ENCODE peak calls at places on chromosome 22, in ten cellular contexts. Q, Z, G, B, S, O, I, F, D and E are unnamed samples. For H3K4me1, the result is how much of the 10 kb centered on the place peaks cover.

GRCh38 chr22:25368271-25368670 is 148.8 kb downstream of the CRYBB2 start:
- DNase-seq in O (no peak), S (no peak), F (no peak), D (no peak), B (peak), G (peak), I (no peak), Z (no peak), Q (peak), E (no peak)

GRCh38 chr22:31561238-31561887 is 65.0 kb downstream of the SFI1 start:
- DNase-seq in G (peak), Z (peak), B (peak), O (peak), D (peak), I (peak), S (peak), Q (peak), F (peak), E (peak)

GRCh38 chr22:33871935-33872334 is 48.3 kb downstream of the LARGE1 start:
- DNase-seq in O (no peak), D (no peak), G (no peak), Q (no peak), B (peak), Z (peak), I (no peak), S (no peak), F (no peak), E (no peak)

GRCh38 chr22:48182036-48182435 is 1419.6 kb downstream of the TBC1D22A start:
- DNase-seq in B (no peak), G (no peak), D (no peak), F (no peak), O (no peak), Z (no peak), I (no peak), Q (no peak), S (no peak), E (no peak)

GRCh38 chr22:32579533-32580220 is 105.1 kb downstream of the FBXO7 start:
- DNase-seq in Q (no peak), G (peak), O (peak), B (no peak), Z (no peak), I (no peak), F (no peak), S (no peak), D (no peak), E (no peak)

GRCh38 chr22:43446881-43447280 is 35.1 kb downstream of the MPPED1 start:
- DNase-seq in F (no peak), I (no peak), Z (no peak), Q (no peak), O (no peak), G (no peak), B (peak), S (no peak), D (no peak), E (no peak)

GRCh38 chr22:47357086-47357485 is 594.6 kb downstream of the TBC1D22A start:
- DNase-seq in I (no peak), B (no peak), Q (no peak), O (no peak), S (no peak), G (no peak), Z (no peak), F (no peak), D (no peak), E (no peak)

GRCh38 chr22:32208681-32209080 is 3.8 kb upstream of the RFPL2 start:
- DNase-seq in Q (no peak), B (no peak), D (no peak), O (no peak), I (no peak), Z (no peak), S (no peak), F (no peak), G (no peak), E (no peak)

GRCh38 chr22:35400335-35400680 is 368 bp downstream of the MCM5 start:
- DNase-seq in I (peak), F (no peak), O (no peak), B (no peak), Z (no peak), Q (no peak), S (peak), D (no peak), G (no peak), E (no peak)

GRCh38 chr22:41563051-41563711 is 2.4 kb downstream of the CSDC2 start:
- DNase-seq in O (no peak), S (no peak), D (no peak), Q (no peak), G (peak), F (no peak), B (peak), I (no peak), Z (peak), E (peak)

GRCh38 chr22:18970180-18970947 is 34.3 kb upstream of the PRODH start:
- DNase-seq in F (peak), Q (no peak), D (no peak), B (peak), Z (no peak), G (no peak), O (no peak), S (peak), I (peak), E (no peak)

GRCh38 chr22:25488244-25489020 is 76.0 kb upstream of the GRK3 start:
- DNase-seq in G (peak), O (peak), Z (no peak), F (no peak), Q (peak), S (no peak), D (no peak), B (peak), I (peak), E (peak)

GRCh38 chr22:41302016-41302767 is 867 bp downstream of the ZC3H7B start:
- DNase-seq in D (peak), F (no peak), G (no peak), B (no peak), O (no peak), Q (no peak), S (peak), I (no peak), Z (no peak), E (peak)

GRCh38 chr22:25704701-25705100 is 37.3 kb upstream of the MYO18B start:
- DNase-seq in Z (no peak), D (no peak), F (no peak), G (no peak), B (no peak), I (no peak), O (no peak), Q (no peak), S (no peak), E (no peak)

GRCh38 chr22:24200616-24201212 is 19.4 kb downstream of the SUSD2 start:
- DNase-seq in G (peak), B (peak), D (no peak), I (no peak), Z (no peak), S (no peak), Q (no peak), F (peak), O (no peak), E (no peak)

GRCh38 chr22:29704528-29705285 is 15.1 kb upstream of the CABP7 start:
- DNase-seq in G (peak), Q (peak), D (no peak), I (no peak), S (no peak), B (peak), Z (no peak), F (no peak), O (no peak), E (no peak)

GRCh38 chr22:37018815-37019308 is 385 bp downstream of the TST start:
- DNase-seq in Q (peak), D (no peak), F (peak), I (peak), Z (peak), O (peak), B (peak), S (peak), G (peak), E (peak)

GRCh38 chr22:24954114-24954463 is 1.6 kb downstream of the KIAA1671 start:
- DNase-seq in D (no peak), O (no peak), I (no peak), B (no peak), Z (no peak), F (peak), Q (no peak), S (peak), G (no peak), E (no peak)

GRCh38 chr22:44201556-44202129 is 20.9 kb downstream of the PARVG start:
- DNase-seq in F (no peak), Z (no peak), S (no peak), D (no peak), Q (no peak), O (no peak), I (no peak), B (no peak), G (no peak), E (peak)

GRCh38 chr22:41380993-41381328 is 781 bp upstream of the TEF start:
- DNase-seq in Q (peak), O (no peak), D (no peak), I (peak), F (peak), G (peak), Z (peak), S (no peak), B (peak), E (peak)

GRCh38 chr22:35337932-35338331 is 38.2 kb downstream of the TOM1 start:
- DNase-seq in F (no peak), D (no peak), S (no peak), Q (no peak), B (no peak), O (no peak), I (no peak), Z (no peak), G (no peak), E (no peak)

GRCh38 chr22:49544286-49544685 is 283.4 kb downstream of the BRD1 start:
- DNase-seq in B (no peak), Q (no peak), O (no peak), I (no peak), D (no peak), S (no peak), G (no peak), Z (no peak), F (no peak), E (no peak)

GRCh38 chr22:42156121-42156520 is 25.5 kb upstream of the CYP2D6 start:
- DNase-seq in S (no peak), Q (no peak), B (no peak), Z (no peak), F (no peak), D (no peak), G (no peak), O (peak), I (no peak), E (no peak)

GRCh38 chr22:31212783-31213626 is 907 bp downstream of the LIMK2 start:
- DNase-seq in S (peak), G (no peak), Q (peak), F (no peak), I (no peak), D (no peak), O (no peak), B (no peak), Z (no peak), E (no peak)

GRCh38 chr22:30968015-30968923 is at the start of gene MORC2:
- DNase-seq in D (no peak), O (peak), Z (no peak), F (peak), Q (peak), I (peak), S (no peak), B (peak), G (no peak), E (peak)

GRCh38 chr22:20242393-20243175 is 25.5 kb downstream of the RTN4R start:
- DNase-seq in Z (no peak), Q (no peak), O (no peak), D (peak), I (no peak), F (no peak), S (no peak), G (no peak), B (no peak), E (no peak)

GRCh38 chr22:22977479-22978200 is 90.0 kb downstream of the IGLL5 start:
- DNase-seq in Q (no peak), D (no peak), O (no peak), I (no peak), G (no peak), Z (no peak), F (no peak), B (no peak), S (no peak), E (no peak)

GRCh38 chr22:22974156-22974555 is 86.5 kb downstream of the IGLL5 start:
- DNase-seq in B (no peak), O (no peak), Q (no peak), I (no peak), G (no peak), F (no peak), Z (no peak), S (no peak), D (no peak), E (no peak)

GRCh38 chr22:22974795-22975580 is 87.4 kb downstream of the IGLL5 start:
- DNase-seq in Z (no peak), B (no peak), G (no peak), O (no peak), I (no peak), Q (no peak), D (no peak), F (no peak), S (no peak), E (no peak)

GRCh38 chr22:22976033-22976922 is 88.7 kb downstream of the IGLL5 start:
- DNase-seq in G (no peak), Q (no peak), S (no peak), I (no peak), D (no peak), Z (no peak), B (no peak), F (no peak), O (no peak), E (no peak)

GRCh38 chr22:22973336-22973735 is 85.7 kb downstream of the IGLL5 start:
- DNase-seq in B (no peak), I (no peak), S (no peak), G (no peak), Q (no peak), F (no peak), D (no peak), O (no peak), Z (no peak), E (no peak)
- H3K4me1 ChIP-seq in B (under half), I (under half), S (under half), G (under half), Q (under half), F (under half), D (under half), O (under half), Z (under half), E (under half)

GRCh38 chr22:46293591-46294260 is 2.9 kb upstream of the GTSE1 start:
- DNase-seq in B (no peak), S (no peak), F (no peak), G (peak), D (no peak), Q (no peak), Z (peak), I (no peak), O (no peak), E (peak)
- H3K4me1 ChIP-seq in B (under half), S (under half), F (under half), G (under half), D (under half), Q (under half), Z (under half), I (under half), O (under half), E (under half)

DNA sequence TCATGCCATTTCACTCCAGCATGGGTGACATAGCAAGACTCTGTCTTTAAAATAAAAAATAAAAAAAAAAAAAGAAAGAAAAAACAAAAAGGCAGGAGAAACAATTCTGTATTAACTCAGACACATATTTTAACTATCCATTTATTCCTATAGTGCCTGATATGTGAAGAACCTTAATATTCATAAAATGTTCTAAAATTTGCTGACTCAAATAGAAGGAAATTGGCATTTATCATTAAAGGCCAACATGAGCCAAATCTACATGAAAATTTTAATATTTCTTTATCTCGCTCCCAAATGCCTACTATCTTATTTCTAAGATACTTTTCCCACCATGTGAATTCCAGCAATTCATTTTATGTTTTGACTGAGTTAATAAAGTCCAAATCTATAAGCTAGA is 18.9 kb downstream of the PITPNB start:
- DNase-seq in S (no peak), O (no peak), B (no peak), Q (no peak), G (no peak), D (no peak), F (no peak), Z (no peak), I (no peak), E (no peak)
- H3K4me1 ChIP-seq in S (under half), O (under half), B (under half), Q (under half), G (under half), D (under half), F (under half), Z (under half), I (under half), E (under half)

GRCh38 chr22:17777717-17778044 is 3.4 kb upstream of the BID start:
- DNase-seq in F (no peak), Z (no peak), B (no peak), Q (no peak), O (no peak), S (no peak), I (no peak), D (no peak), G (no peak), E (no peak)

GRCh38 chr22:17777005-17777716 is 2.9 kb upstream of the BID start:
- DNase-seq in Q (no peak), B (no peak), Z (no peak), D (peak), G (no peak), F (no peak), O (peak), I (no peak), S (no peak), E (peak)

GRCh38 chr22:17774206-17774927 is at the start of gene BID:
- DNase-seq in F (peak), S (peak), Q (peak), B (no peak), O (peak), G (no peak), Z (no peak), D (peak), I (peak), E (peak)

GRCh38 chr22:17774928-17775675 is 833 bp upstream of the BID start:
- DNase-seq in B (no peak), G (no peak), I (no peak), S (peak), D (no peak), Z (no peak), F (no peak), O (no peak), Q (no peak), E (peak)

DNA sequence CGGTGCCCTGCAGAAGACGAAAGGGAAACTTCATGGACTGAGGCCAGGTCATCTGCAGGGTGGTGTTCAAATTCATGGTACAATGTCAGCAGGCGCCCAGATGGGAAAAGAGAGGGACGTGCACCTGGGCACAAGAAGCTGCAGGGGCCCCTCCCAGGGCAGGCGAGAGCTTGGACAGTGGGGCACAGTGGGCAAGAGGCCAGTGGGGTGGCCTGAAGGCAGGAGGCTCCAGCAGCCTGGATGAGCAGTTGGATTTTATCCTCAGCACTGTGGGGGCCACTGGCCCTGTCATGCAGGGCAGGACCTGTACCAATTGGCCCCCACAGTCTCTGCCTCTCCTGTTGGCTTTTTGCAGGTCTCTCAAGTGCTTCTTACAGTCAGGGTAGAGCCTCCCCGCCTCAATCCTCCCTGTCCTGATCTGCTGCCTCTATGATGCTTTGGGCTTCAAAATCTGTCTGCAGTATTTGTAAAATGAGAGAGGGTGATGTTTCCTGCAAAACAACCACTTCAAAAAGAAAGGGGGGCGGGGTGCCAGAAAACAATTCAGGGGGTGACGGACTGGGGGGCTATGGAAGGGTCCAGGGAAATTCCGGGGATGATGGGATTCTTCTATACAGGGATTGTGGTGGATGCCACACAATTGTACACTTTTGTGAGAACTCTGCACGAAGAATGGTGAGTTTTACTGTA is 1.7 kb upstream of the BID start:
- DNase-seq in Z (no peak), S (no peak), O (no peak), D (no peak), G (no peak), B (no peak), Q (no peak), I (no peak), F (no peak), E (no peak)
- H3K4me1 ChIP-seq in Z (under half), S (under half), O (under half), D (half or more), G (under half), B (under half), Q (under half), I (under half), F (under half), E (under half)

DNA sequence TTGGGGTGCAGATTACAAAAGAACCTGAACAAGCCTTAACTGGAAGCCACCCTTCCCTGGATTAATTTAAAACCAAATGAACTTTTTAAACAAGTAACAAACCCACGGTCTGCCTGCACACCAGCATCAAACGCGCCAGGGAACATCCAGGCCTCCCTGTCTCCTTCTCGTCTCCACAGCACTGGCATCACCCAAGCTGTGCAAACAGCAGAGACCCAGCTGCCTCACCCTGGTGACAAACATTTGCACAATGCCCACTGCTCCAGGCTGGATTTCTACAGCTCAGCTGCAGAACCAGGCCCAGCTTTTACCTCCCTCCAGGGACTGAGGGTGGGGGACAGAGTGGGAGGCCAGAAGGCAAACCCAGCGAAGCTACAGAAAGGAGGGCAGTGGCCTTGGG is 7.0 kb downstream of the RPL3 start:
- DNase-seq in S (no peak), Z (no peak), F (no peak), D (no peak), Q (no peak), O (no peak), B (no peak), I (no peak), G (no peak), E (no peak)
- H3K4me1 ChIP-seq in S (under half), Z (under half), F (under half), D (half or more), Q (under half), O (under half), B (half or more), I (under half), G (under half), E (under half)